ENCODE peak calls at places on chromosome 10, in ten cellular contexts. One of them, this sample, is unnamed.

GRCh38 chr10:103120977-103121735 is 71.9 kb downstream of the NT5C2 start:
- DNase-seq in Karpas-422: no peak
- DNase-seq in left cardiac atrium: no peak
- DNase-seq in SJCRH30: no peak
- DNase-seq in GM13977: no peak
- DNase-seq in cardiac fibroblast: peak; percentile 54
- DNase-seq in heart right ventricle: no peak
- DNase-seq in stromal cell of bone marrow: no peak
- DNase-seq in bronchial epithelial cell: no peak
- DNase-seq in Calu3: no peak
- DNase-seq in this sample: no peak

GRCh38 chr10:46282460-46283216 is 4.2 kb upstream of the ANTXRL start:
- DNase-seq in GM13977: peak; percentile 72
- DNase-seq in left cardiac atrium: peak; percentile 88
- DNase-seq in stromal cell of bone marrow: peak; percentile 37
- DNase-seq in bronchial epithelial cell: peak; percentile 24
- DNase-seq in heart right ventricle: peak; percentile 88
- DNase-seq in Calu3: peak; percentile 73
- DNase-seq in SJCRH30: no peak
- DNase-seq in Karpas-422: no peak
- DNase-seq in cardiac fibroblast: peak; percentile 82
- DNase-seq in this sample: peak; percentile 5

GRCh38 chr10:90847436-90847835 is 10.4 kb downstream of the HTR7 start:
- DNase-seq in SJCRH30: no peak
- DNase-seq in bronchial epithelial cell: peak; percentile 93
- DNase-seq in GM13977: no peak
- DNase-seq in heart right ventricle: no peak
- DNase-seq in left cardiac atrium: no peak
- DNase-seq in Calu3: no peak
- DNase-seq in Karpas-422: peak; percentile 62
- DNase-seq in stromal cell of bone marrow: peak; percentile 43
- DNase-seq in cardiac fibroblast: peak; percentile 62
- DNase-seq in this sample: no peak

GRCh38 chr10:123858039-123858740 is 33.4 kb downstream of the CPXM2 start:
- DNase-seq in SJCRH30: no peak
- DNase-seq in Calu3: no peak
- DNase-seq in left cardiac atrium: no peak
- DNase-seq in stromal cell of bone marrow: peak; percentile 63
- DNase-seq in GM13977: no peak
- DNase-seq in bronchial epithelial cell: peak; percentile 29
- DNase-seq in heart right ventricle: no peak
- DNase-seq in cardiac fibroblast: no peak
- DNase-seq in Karpas-422: no peak
- DNase-seq in this sample: no peak

GRCh38 chr10:48363617-48364355 is 57.3 kb downstream of the MAPK8 start:
- DNase-seq in bronchial epithelial cell: peak; percentile 76
- DNase-seq in Calu3: peak; percentile 44
- DNase-seq in cardiac fibroblast: peak; percentile 87
- DNase-seq in SJCRH30: peak; percentile 69
- DNase-seq in Karpas-422: peak; percentile 81
- DNase-seq in heart right ventricle: no peak
- DNase-seq in stromal cell of bone marrow: peak; percentile 60
- DNase-seq in left cardiac atrium: no peak
- DNase-seq in GM13977: peak; percentile 31
- DNase-seq in this sample: peak; percentile 20

GRCh38 chr10:1573981-1574380 is 163.3 kb downstream of the ADARB2 start:
- DNase-seq in heart right ventricle: no peak
- DNase-seq in SJCRH30: no peak
- DNase-seq in left cardiac atrium: no peak
- DNase-seq in bronchial epithelial cell: no peak
- DNase-seq in Karpas-422: no peak
- DNase-seq in GM13977: no peak
- DNase-seq in stromal cell of bone marrow: no peak
- DNase-seq in cardiac fibroblast: no peak
- DNase-seq in Calu3: no peak
- DNase-seq in this sample: no peak

GRCh38 chr10:121947931-121948330 is 20.1 kb upstream of the ATE1 start:
- DNase-seq in left cardiac atrium: no peak
- DNase-seq in Karpas-422: no peak
- DNase-seq in Calu3: no peak
- DNase-seq in cardiac fibroblast: no peak
- DNase-seq in bronchial epithelial cell: peak; percentile 61
- DNase-seq in stromal cell of bone marrow: no peak
- DNase-seq in SJCRH30: no peak
- DNase-seq in heart right ventricle: no peak
- DNase-seq in GM13977: no peak
- DNase-seq in this sample: no peak

GRCh38 chr10:72049969-72050781 is 38.2 kb downstream of the SPOCK2 start:
- DNase-seq in Calu3: no peak
- DNase-seq in bronchial epithelial cell: no peak
- DNase-seq in left cardiac atrium: no peak
- DNase-seq in Karpas-422: peak; percentile 48
- DNase-seq in cardiac fibroblast: no peak
- DNase-seq in GM13977: no peak
- DNase-seq in heart right ventricle: no peak
- DNase-seq in stromal cell of bone marrow: no peak
- DNase-seq in SJCRH30: peak; percentile 50
- DNase-seq in this sample: no peak

GRCh38 chr10:93437000-93437945 is 44.9 kb downstream of the MYOF start:
- DNase-seq in heart right ventricle: peak; percentile 61
- DNase-seq in cardiac fibroblast: peak; percentile 99
- DNase-seq in Karpas-422: no peak
- DNase-seq in SJCRH30: peak; percentile 78
- DNase-seq in left cardiac atrium: peak; percentile 83
- DNase-seq in GM13977: no peak
- DNase-seq in stromal cell of bone marrow: peak; percentile 99
- DNase-seq in bronchial epithelial cell: peak; percentile 97
- DNase-seq in Calu3: peak; percentile 64
- DNase-seq in this sample: no peak

GRCh38 chr10:11830836-11831519 is 7.8 kb downstream of the PROSER2 start:
- DNase-seq in cardiac fibroblast: no peak
- DNase-seq in bronchial epithelial cell: peak; percentile 75
- DNase-seq in heart right ventricle: no peak
- DNase-seq in SJCRH30: no peak
- DNase-seq in GM13977: no peak
- DNase-seq in Calu3: peak; percentile 34
- DNase-seq in left cardiac atrium: no peak
- DNase-seq in Karpas-422: no peak
- DNase-seq in stromal cell of bone marrow: no peak
- DNase-seq in this sample: no peak

GRCh38 chr10:67934331-67934730 is 49.9 kb downstream of the SIRT1 start:
- DNase-seq in SJCRH30: no peak
- DNase-seq in Karpas-422: no peak
- DNase-seq in bronchial epithelial cell: no peak
- DNase-seq in stromal cell of bone marrow: no peak
- DNase-seq in heart right ventricle: no peak
- DNase-seq in left cardiac atrium: no peak
- DNase-seq in cardiac fibroblast: no peak
- DNase-seq in Calu3: no peak
- DNase-seq in GM13977: no peak
- DNase-seq in this sample: no peak

GRCh38 chr10:27745719-27746363 is at the start of gene MKX:
- DNase-seq in bronchial epithelial cell: no peak
- DNase-seq in GM13977: no peak
- DNase-seq in heart right ventricle: no peak
- DNase-seq in Calu3: peak; percentile 23
- DNase-seq in SJCRH30: peak; percentile 65
- DNase-seq in Karpas-422: no peak
- DNase-seq in cardiac fibroblast: no peak
- DNase-seq in left cardiac atrium: peak; percentile 55
- DNase-seq in stromal cell of bone marrow: no peak
- DNase-seq in this sample: no peak

This sample was measured in iPS DF 6.9.